ENCODE peak calls at places on chromosomes 13 and 19, in four cellular contexts. G is stimulated activated CD8-positive, alpha-beta memory T cell treated with anti-CD3 and anti-CD28 coated beads, Interleukin-15, amount 100 ng/mL, for 24 hours; U is AG08396; W is stimulated activated naive CD8-positive, alpha-beta T cell treated with anti-CD3 and anti-CD28 coated beads, Interleukin-15, amount 100 ng/mL, for 72 hours. Z is an unnamed sample.

GRCh38 chr13:110318920-110319319 is 11.8 kb downstream of the COL4A2 start:
- DNase-seq in W (no peak), U (no peak), G (no peak), Z (peak)

GRCh38 chr13:102869948-102870676 is 24.3 kb downstream of the ERCC5 start:
- DNase-seq in U (no peak), G (no peak), W (no peak), Z (no peak)

GRCh38 chr19:23778566-23778965 is 19.9 kb upstream of the ZNF681 start:
- DNase-seq in G (no peak), W (no peak), U (no peak), Z (no peak)

GRCh38 chr19:50486823-50487515 is 10.3 kb upstream of the GARIN5A start:
- DNase-seq in W (peak), U (no peak), G (peak), Z (no peak)

GRCh38 chr13:34611678-34612077 is 330.4 kb upstream of the NBEA start:
- DNase-seq in U (no peak), G (no peak), W (no peak), Z (no peak)

GRCh38 chr13:113949546-113949945 is 24.3 kb downstream of the C13orf46 start:
- DNase-seq in U (no peak), G (no peak), W (no peak), Z (no peak)

GRCh38 chr13:36806102-36806501 is 12.9 kb upstream of the RFXAP start:
- DNase-seq in W (no peak), U (no peak), G (no peak), Z (no peak)

GRCh38 chr13:76216729-76217128 is 580.6 kb downstream of the LMO7 start:
- DNase-seq in W (no peak), U (no peak), G (no peak), Z (no peak)

GRCh38 chr13:35191883-35192282 is 249.8 kb downstream of the NBEA start:
- DNase-seq in G (no peak), W (no peak), U (no peak), Z (no peak)

GRCh38 chr13:26280822-26281221 is 26.9 kb downstream of the CDK8 start:
- DNase-seq in G (no peak), W (no peak), U (no peak), Z (no peak)

GRCh38 chr19:38223617-38224013 is 407 bp downstream of the DPF1 start:
- DNase-seq in G (no peak), U (no peak), W (no peak), Z (no peak)

GRCh38 chr13:94079876-94080275 is 399.6 kb downstream of the DCT start:
- DNase-seq in W (no peak), U (no peak), G (no peak), Z (no peak)

GRCh38 chr13:20544186-20544914 is 18.7 kb upstream of the CRYL1 start:
- DNase-seq in U (no peak), W (no peak), G (no peak), Z (no peak)

GRCh38 chr19:50460161-50460765 is 16.0 kb upstream of the EMC10 start:
- DNase-seq in W (no peak), U (peak), G (no peak), Z (no peak)

GRCh38 chr13:26117620-26118019 is 65.8 kb upstream of the SHISA2 start:
- DNase-seq in G (no peak), U (no peak), W (no peak), Z (no peak)

GRCh38 chr13:111970501-111971155 is 96.3 kb upstream of the SOX1 start:
- DNase-seq in G (no peak), W (no peak), U (no peak), Z (no peak)

GRCh38 chr19:10258080-10258710 is 6.2 kb downstream of the MRPL4 start:
- DNase-seq in W (no peak), G (no peak), U (no peak), Z (no peak)

GRCh38 chr13:72507394-72508199 is 219.8 kb downstream of the MZT1 start:
- DNase-seq in G (no peak), U (no peak), W (no peak), Z (no peak)

GRCh38 chr19:14149509-14149994 is 13.2 kb upstream of the ASF1B start:
- DNase-seq in W (peak), U (peak), G (no peak), Z (no peak)

GRCh38 chr19:40610396-40611064 is 9.4 kb downstream of the LTBP4 start:
- DNase-seq in W (peak), U (no peak), G (no peak), Z (no peak)

GRCh38 chr13:101785858-101786257 is 333.4 kb downstream of the ITGBL1 start:
- DNase-seq in W (no peak), U (peak), G (no peak), Z (no peak)

GRCh38 chr19:10533656-10534386 is 9.9 kb upstream of the ATG4D start:
- DNase-seq in G (no peak), W (no peak), U (peak), Z (no peak)

GRCh38 chr19:8208710-8209110 is 460 bp upstream of the CERS4 start:
- DNase-seq in U (no peak), G (no peak), W (no peak), Z (no peak)

GRCh38 chr13:96903085-96903484 is 91.2 kb downstream of the OXGR1 start:
- DNase-seq in G (no peak), U (no peak), W (no peak), Z (no peak)

GRCh38 chr19:34397853-34398252 is 6.3 kb upstream of the PDCD2L start:
- DNase-seq in U (no peak), W (no peak), G (no peak), Z (no peak)

GRCh38 chr19:13118424-13119193 is 545 bp downstream of the NACC1 start:
- DNase-seq in W (peak), U (peak), G (no peak), Z (no peak)

GRCh38 chr13:44437356-44438233 is 64.0 kb downstream of the SERP2 start:
- DNase-seq in W (no peak), G (no peak), U (no peak), Z (no peak)

GRCh38 chr13:30337061-30337601 is 29.8 kb upstream of the KATNAL1 start:
- DNase-seq in W (no peak), U (no peak), G (no peak), Z (no peak)

GRCh38 chr19:3386447-3387234 is 20.3 kb downstream of the NFIC start:
- DNase-seq in U (no peak), G (no peak), W (no peak), Z (no peak)